ENCODE peak calls at places on chromosomes 5 and 9, in ten cellular contexts. One of them, this sample, is unnamed.

GRCh38 chr9:135584934-135585333 is 23.4 kb downstream of the PAEP start:
- DNase-seq in vagina: peak
- DNase-seq in lung: no peak
- DNase-seq in fibroblast of mammary gland: no peak
- DNase-seq in BE2C: no peak
- DNase-seq in HepG2: no peak
- DNase-seq in AG04450: no peak
- DNase-seq in upper lobe of left lung: no peak
- DNase-seq in breast epithelium: no peak
- DNase-seq in neural progenitor cell: no peak
- DNase-seq in this sample: no peak

GRCh38 chr5:136810198-136810823 is 445.0 kb upstream of the TRPC7 start:
- DNase-seq in vagina: no peak
- DNase-seq in lung: no peak
- DNase-seq in fibroblast of mammary gland: peak
- DNase-seq in BE2C: no peak
- DNase-seq in HepG2: no peak
- DNase-seq in AG04450: peak
- DNase-seq in upper lobe of left lung: no peak
- DNase-seq in breast epithelium: no peak
- DNase-seq in neural progenitor cell: no peak
- DNase-seq in this sample: no peak

GRCh38 chr5:9898319-9898718 is 268.2 kb upstream of the TAS2R1 start:
- DNase-seq in vagina: no peak
- DNase-seq in lung: peak
- DNase-seq in fibroblast of mammary gland: peak
- DNase-seq in BE2C: peak
- DNase-seq in HepG2: peak
- DNase-seq in AG04450: no peak
- DNase-seq in upper lobe of left lung: no peak
- DNase-seq in breast epithelium: no peak
- DNase-seq in neural progenitor cell: peak
- DNase-seq in this sample: peak

GRCh38 chr5:21152611-21153010 is 1164.6 kb upstream of the CDH18 start:
- DNase-seq in vagina: no peak
- DNase-seq in lung: no peak
- DNase-seq in fibroblast of mammary gland: peak
- DNase-seq in BE2C: no peak
- DNase-seq in HepG2: no peak
- DNase-seq in AG04450: no peak
- DNase-seq in upper lobe of left lung: no peak
- DNase-seq in breast epithelium: no peak
- DNase-seq in neural progenitor cell: no peak
- DNase-seq in this sample: peak

GRCh38 chr5:139574641-139575312 is 13.6 kb downstream of the UBE2D2 start:
- DNase-seq in vagina: no peak
- DNase-seq in lung: no peak
- DNase-seq in fibroblast of mammary gland: peak
- DNase-seq in BE2C: peak
- DNase-seq in HepG2: peak
- DNase-seq in AG04450: no peak
- DNase-seq in upper lobe of left lung: no peak
- DNase-seq in breast epithelium: no peak
- DNase-seq in neural progenitor cell: peak
- DNase-seq in this sample: peak

GRCh38 chr5:58462623-58463230 is 2.8 kb upstream of the PLK2 start:
- DNase-seq in vagina: no peak
- DNase-seq in lung: peak
- DNase-seq in fibroblast of mammary gland: peak
- DNase-seq in BE2C: peak
- DNase-seq in HepG2: peak
- DNase-seq in AG04450: no peak
- DNase-seq in upper lobe of left lung: no peak
- DNase-seq in breast epithelium: no peak
- DNase-seq in neural progenitor cell: peak
- DNase-seq in this sample: peak

GRCh38 chr5:100758306-100758705 is 144.8 kb downstream of the ST8SIA4 start:
- DNase-seq in vagina: no peak
- DNase-seq in lung: no peak
- DNase-seq in fibroblast of mammary gland: no peak
- DNase-seq in BE2C: no peak
- DNase-seq in HepG2: no peak
- DNase-seq in AG04450: no peak
- DNase-seq in upper lobe of left lung: no peak
- DNase-seq in breast epithelium: no peak
- DNase-seq in neural progenitor cell: no peak
- DNase-seq in this sample: no peak

GRCh38 chr5:177500685-177501522 is 3.5 kb upstream of the PDLIM7 start:
- DNase-seq in vagina: no peak
- DNase-seq in lung: peak
- DNase-seq in fibroblast of mammary gland: peak
- DNase-seq in BE2C: peak
- DNase-seq in HepG2: peak
- DNase-seq in AG04450: no peak
- DNase-seq in upper lobe of left lung: peak
- DNase-seq in breast epithelium: peak
- DNase-seq in neural progenitor cell: peak
- DNase-seq in this sample: peak

GRCh38 chr5:138699482-138699881 is 53.7 kb upstream of the CTNNA1 start:
- DNase-seq in vagina: no peak
- DNase-seq in lung: no peak
- DNase-seq in fibroblast of mammary gland: no peak
- DNase-seq in BE2C: no peak
- DNase-seq in HepG2: no peak
- DNase-seq in AG04450: no peak
- DNase-seq in upper lobe of left lung: no peak
- DNase-seq in breast epithelium: no peak
- DNase-seq in neural progenitor cell: no peak
- DNase-seq in this sample: no peak

GRCh38 chr5:139847790-139848507 is 52.3 kb downstream of the PSD2 start:
- DNase-seq in vagina: no peak
- DNase-seq in lung: no peak
- DNase-seq in fibroblast of mammary gland: no peak
- DNase-seq in BE2C: peak
- DNase-seq in HepG2: no peak
- DNase-seq in AG04450: no peak
- DNase-seq in upper lobe of left lung: peak
- DNase-seq in breast epithelium: no peak
- DNase-seq in neural progenitor cell: peak
- DNase-seq in this sample: no peak

GRCh38 chr5:118224546-118224945 is 763.8 kb downstream of the DTWD2 start:
- DNase-seq in vagina: no peak
- DNase-seq in lung: no peak
- DNase-seq in fibroblast of mammary gland: peak
- DNase-seq in BE2C: no peak
- DNase-seq in HepG2: no peak
- DNase-seq in AG04450: no peak
- DNase-seq in upper lobe of left lung: no peak
- DNase-seq in breast epithelium: no peak
- DNase-seq in neural progenitor cell: no peak
- DNase-seq in this sample: peak

GRCh38 chr5:88269222-88269771 is 652 bp upstream of the TMEM161B start:
- DNase-seq in vagina: no peak
- DNase-seq in lung: no peak
- DNase-seq in fibroblast of mammary gland: peak
- DNase-seq in BE2C: no peak
- DNase-seq in HepG2: peak
- DNase-seq in AG04450: no peak
- DNase-seq in upper lobe of left lung: no peak
- DNase-seq in breast epithelium: no peak
- DNase-seq in neural progenitor cell: peak
- DNase-seq in this sample: peak

GRCh38 chr5:164002653-164003052 is 497.2 kb downstream of the MAT2B start:
- DNase-seq in vagina: no peak
- DNase-seq in lung: no peak
- DNase-seq in fibroblast of mammary gland: peak
- DNase-seq in BE2C: no peak
- DNase-seq in HepG2: no peak
- DNase-seq in AG04450: no peak
- DNase-seq in upper lobe of left lung: no peak
- DNase-seq in breast epithelium: no peak
- DNase-seq in neural progenitor cell: no peak
- DNase-seq in this sample: peak

GRCh38 chr5:1998716-1999317 is 116.1 kb upstream of the IRX4 start:
- DNase-seq in vagina: peak
- DNase-seq in lung: peak
- DNase-seq in fibroblast of mammary gland: no peak
- DNase-seq in BE2C: no peak
- DNase-seq in HepG2: no peak
- DNase-seq in AG04450: no peak
- DNase-seq in upper lobe of left lung: no peak
- DNase-seq in breast epithelium: no peak
- DNase-seq in neural progenitor cell: no peak
- DNase-seq in this sample: no peak

GRCh38 chr5:159762921-159763320 is 153.4 kb upstream of the ADRA1B start:
- DNase-seq in vagina: no peak
- DNase-seq in lung: no peak
- DNase-seq in fibroblast of mammary gland: no peak
- DNase-seq in BE2C: no peak
- DNase-seq in HepG2: no peak
- DNase-seq in AG04450: no peak
- DNase-seq in upper lobe of left lung: no peak
- DNase-seq in breast epithelium: no peak
- DNase-seq in neural progenitor cell: no peak
- DNase-seq in this sample: no peak
- TF ChIP-seq CTCF in vagina: no peak
- TF ChIP-seq CTCF in lung: no peak
- TF ChIP-seq CTCF in fibroblast of mammary gland: no peak
- TF ChIP-seq CTCF in BE2C: no peak
- TF ChIP-seq CTCF in HepG2: no peak
- TF ChIP-seq CTCF in AG04450: no peak
- TF ChIP-seq CTCF in upper lobe of left lung: no peak
- TF ChIP-seq CTCF in breast epithelium: no peak
- TF ChIP-seq CTCF in neural progenitor cell: no peak
- TF ChIP-seq CTCF in this sample: no peak

DNA sequence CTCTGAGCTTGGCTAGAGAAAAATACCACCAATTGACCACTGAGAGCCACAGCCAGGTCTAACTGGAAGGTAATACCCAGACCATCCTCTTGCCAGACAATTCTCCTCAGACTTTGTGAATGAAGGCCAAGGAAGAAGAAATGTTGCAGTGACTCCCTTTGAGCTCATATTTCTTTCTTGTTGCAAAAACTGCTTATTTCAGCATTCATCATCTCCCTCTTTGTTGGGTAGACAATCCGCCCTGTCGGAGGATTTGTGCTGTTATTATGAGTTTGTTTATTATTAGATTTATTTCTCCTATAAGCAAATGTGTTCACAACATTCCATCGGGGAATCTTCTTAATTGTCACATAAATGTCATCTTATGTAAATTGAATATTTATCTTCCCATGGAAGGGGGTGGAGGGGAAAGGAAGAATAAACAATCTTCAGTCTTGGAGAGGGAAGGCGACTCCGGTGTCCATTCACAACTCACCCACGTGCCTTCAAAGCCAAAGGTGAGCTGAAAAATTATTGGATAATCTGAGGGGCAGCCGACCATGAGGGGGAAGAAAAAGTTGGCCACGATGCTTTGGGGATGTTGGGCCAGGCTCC is 1.8 kb upstream of the JADE2 start:
- DNase-seq in vagina: no peak
- DNase-seq in lung: no peak
- DNase-seq in fibroblast of mammary gland: no peak
- DNase-seq in BE2C: no peak
- DNase-seq in HepG2: no peak
- DNase-seq in AG04450: no peak
- DNase-seq in upper lobe of left lung: no peak
- DNase-seq in breast epithelium: no peak
- DNase-seq in neural progenitor cell: no peak
- DNase-seq in this sample: peak
- H3K4me3 ChIP-seq in vagina: peak
- H3K4me3 ChIP-seq in lung: peak
- H3K4me3 ChIP-seq in fibroblast of mammary gland: peak
- H3K4me3 ChIP-seq in BE2C: peak
- H3K4me3 ChIP-seq in HepG2: peak
- H3K4me3 ChIP-seq in AG04450: peak
- H3K4me3 ChIP-seq in upper lobe of left lung: peak
- H3K4me3 ChIP-seq in breast epithelium: peak
- H3K4me3 ChIP-seq in neural progenitor cell: peak
- H3K4me3 ChIP-seq in this sample: peak

GRCh38 chr5:36665638-36666037 is 59.2 kb downstream of the SLC1A3 start:
- DNase-seq in vagina: no peak
- DNase-seq in lung: no peak
- DNase-seq in fibroblast of mammary gland: no peak
- DNase-seq in BE2C: no peak
- DNase-seq in HepG2: no peak
- DNase-seq in AG04450: no peak
- DNase-seq in upper lobe of left lung: no peak
- DNase-seq in breast epithelium: no peak
- DNase-seq in neural progenitor cell: no peak
- DNase-seq in this sample: no peak
- TF ChIP-seq CTCF in vagina: no peak
- TF ChIP-seq CTCF in lung: no peak
- TF ChIP-seq CTCF in fibroblast of mammary gland: no peak
- TF ChIP-seq CTCF in BE2C: no peak
- TF ChIP-seq CTCF in HepG2: no peak
- TF ChIP-seq CTCF in AG04450: no peak
- TF ChIP-seq CTCF in upper lobe of left lung: no peak
- TF ChIP-seq CTCF in breast epithelium: no peak
- TF ChIP-seq CTCF in neural progenitor cell: no peak
- TF ChIP-seq CTCF in this sample: no peak

GRCh38 chr9:95769909-95770433 is 105.5 kb upstream of the ERCC6L2 start:
- DNase-seq in vagina: no peak
- DNase-seq in lung: no peak
- DNase-seq in fibroblast of mammary gland: no peak
- DNase-seq in BE2C: no peak
- DNase-seq in HepG2: no peak
- DNase-seq in AG04450: no peak
- DNase-seq in upper lobe of left lung: no peak
- DNase-seq in breast epithelium: no peak
- DNase-seq in neural progenitor cell: no peak
- DNase-seq in this sample: no peak

GRCh38 chr9:95770653-95771131 is 104.8 kb upstream of the ERCC6L2 start:
- DNase-seq in vagina: no peak
- DNase-seq in lung: no peak
- DNase-seq in fibroblast of mammary gland: no peak
- DNase-seq in BE2C: peak
- DNase-seq in HepG2: no peak
- DNase-seq in AG04450: no peak
- DNase-seq in upper lobe of left lung: no peak
- DNase-seq in breast epithelium: no peak
- DNase-seq in neural progenitor cell: peak
- DNase-seq in this sample: no peak

GRCh38 chr9:95773061-95773433 is 102.4 kb upstream of the ERCC6L2 start:
- DNase-seq in vagina: no peak
- DNase-seq in lung: no peak
- DNase-seq in fibroblast of mammary gland: no peak
- DNase-seq in BE2C: no peak
- DNase-seq in HepG2: no peak
- DNase-seq in AG04450: no peak
- DNase-seq in upper lobe of left lung: no peak
- DNase-seq in breast epithelium: no peak
- DNase-seq in neural progenitor cell: no peak
- DNase-seq in this sample: peak

GRCh38 chr9:95771556-95772280 is 103.8 kb upstream of the ERCC6L2 start:
- DNase-seq in vagina: no peak
- DNase-seq in lung: no peak
- DNase-seq in fibroblast of mammary gland: peak
- DNase-seq in BE2C: no peak
- DNase-seq in HepG2: peak
- DNase-seq in AG04450: no peak
- DNase-seq in upper lobe of left lung: peak
- DNase-seq in breast epithelium: no peak
- DNase-seq in neural progenitor cell: peak
- DNase-seq in this sample: peak

GRCh38 chr9:95772320-95773060 is 103.0 kb upstream of the ERCC6L2 start:
- DNase-seq in vagina: no peak
- DNase-seq in lung: peak
- DNase-seq in fibroblast of mammary gland: peak
- DNase-seq in BE2C: no peak
- DNase-seq in HepG2: peak
- DNase-seq in AG04450: no peak
- DNase-seq in upper lobe of left lung: peak
- DNase-seq in breast epithelium: no peak
- DNase-seq in neural progenitor cell: peak
- DNase-seq in this sample: peak
- H3K4me3 ChIP-seq in vagina: peak
- H3K4me3 ChIP-seq in lung: no peak
- H3K4me3 ChIP-seq in fibroblast of mammary gland: no peak
- H3K4me3 ChIP-seq in BE2C: no peak
- H3K4me3 ChIP-seq in HepG2: peak
- H3K4me3 ChIP-seq in AG04450: no peak
- H3K4me3 ChIP-seq in upper lobe of left lung: peak
- H3K4me3 ChIP-seq in breast epithelium: no peak
- H3K4me3 ChIP-seq in neural progenitor cell: no peak
- H3K4me3 ChIP-seq in this sample: no peak

This sample was measured in choroid plexus epithelial cell.